ENCODE peak calls at places on chromosome 20, in seven cellular contexts. K, B, L, Y, T, D and N are unnamed samples. For H3K4me1 and H3K27me3, the result is how much of the 10 kb centered on the place peaks cover.

GRCh38 chr20:22285555-22285954 is 298.8 kb downstream of the FOXA2 start:
- DNase-seq in K (no peak), B (no peak), L (no peak), Y (no peak), T (no peak), D (no peak), N (no peak)

GRCh38 chr20:64110411-64111068 is 3.2 kb upstream of the NPBWR2 start:
- DNase-seq in K (peak), B (no peak), L (no peak), Y (peak), T (no peak), D (no peak), N (no peak)

GRCh38 chr20:17624070-17624469 is 54.2 kb downstream of the DSTN start:
- DNase-seq in K (peak), B (no peak), L (no peak), Y (no peak), T (no peak), D (no peak), N (no peak)

GRCh38 chr20:62926229-62927127 is at the start of gene DIDO1:
- DNase-seq in K (peak), B (peak), L (peak), Y (peak), T (peak), D (peak), N (no peak)

GRCh38 chr20:1924910-1925861 is 30.0 kb downstream of the SIRPA start:
- DNase-seq in K (no peak), B (peak), L (no peak), Y (no peak), T (no peak), D (no peak), N (no peak)

GRCh38 chr20:59525500-59526241 is 78.7 kb upstream of the PHACTR3 start:
- DNase-seq in K (peak), B (peak), L (no peak), Y (no peak), T (peak), D (no peak), N (peak)

GRCh38 chr20:54576496-54576895 is 101.1 kb downstream of the DOK5 start:
- DNase-seq in K (no peak), B (no peak), L (no peak), Y (no peak), T (no peak), D (no peak), N (no peak)

GRCh38 chr20:15030826-15031225 is 693.4 kb upstream of the FLRT3 start:
- DNase-seq in K (no peak), B (no peak), L (no peak), Y (no peak), T (no peak), D (no peak), N (no peak)

GRCh38 chr20:3080939-3081388 is 3.6 kb downstream of the AVP start:
- DNase-seq in K (no peak), B (no peak), L (no peak), Y (peak), T (no peak), D (no peak), N (no peak)

GRCh38 chr20:17066955-17067354 is 159.9 kb upstream of the PCSK2 start:
- DNase-seq in K (no peak), B (peak), L (no peak), Y (no peak), T (no peak), D (no peak), N (no peak)

GRCh38 chr20:1853472-1853871 is 41.7 kb upstream of the SIRPA start:
- DNase-seq in K (no peak), B (no peak), L (no peak), Y (no peak), T (no peak), D (no peak), N (no peak)

GRCh38 chr20:23084282-23084844 is 1.8 kb downstream of the CD93 start:
- DNase-seq in K (no peak), B (no peak), L (no peak), Y (no peak), T (no peak), D (no peak), N (no peak)

GRCh38 chr20:23626040-23626620 is 11.6 kb downstream of the CST3 start:
- DNase-seq in K (no peak), B (no peak), L (no peak), Y (no peak), T (peak), D (no peak), N (no peak)

GRCh38 chr20:430091-430999 is 22.2 kb downstream of the RBCK1 start:
- DNase-seq in K (no peak), B (no peak), L (no peak), Y (no peak), T (no peak), D (no peak), N (no peak)

GRCh38 chr20:3119044-3119443 is 34.5 kb upstream of the AVP start:
- DNase-seq in K (no peak), B (no peak), L (no peak), Y (no peak), T (no peak), D (no peak), N (no peak)

GRCh38 chr20:7866279-7866678 is 74.0 kb downstream of the HAO1 start:
- DNase-seq in K (no peak), B (no peak), L (no peak), Y (no peak), T (no peak), D (no peak), N (no peak)

GRCh38 chr20:20483328-20483727 is 115.4 kb downstream of the INSM1 start:
- DNase-seq in K (no peak), B (no peak), L (no peak), Y (no peak), T (no peak), D (no peak), N (no peak)

GRCh38 chr20:12966468-12967085 is 42.2 kb upstream of the SPTLC3 start:
- DNase-seq in K (no peak), B (no peak), L (no peak), Y (no peak), T (peak), D (peak), N (no peak)

GRCh38 chr20:9220874-9221547 is 152.1 kb downstream of the PLCB4 start:
- DNase-seq in K (no peak), B (no peak), L (no peak), Y (no peak), T (no peak), D (no peak), N (no peak)

GRCh38 chr20:35561268-35561667 is 19.4 kb downstream of the ERGIC3 start:
- DNase-seq in K (peak), B (peak), L (peak), Y (no peak), T (peak), D (no peak), N (no peak)

DNA sequence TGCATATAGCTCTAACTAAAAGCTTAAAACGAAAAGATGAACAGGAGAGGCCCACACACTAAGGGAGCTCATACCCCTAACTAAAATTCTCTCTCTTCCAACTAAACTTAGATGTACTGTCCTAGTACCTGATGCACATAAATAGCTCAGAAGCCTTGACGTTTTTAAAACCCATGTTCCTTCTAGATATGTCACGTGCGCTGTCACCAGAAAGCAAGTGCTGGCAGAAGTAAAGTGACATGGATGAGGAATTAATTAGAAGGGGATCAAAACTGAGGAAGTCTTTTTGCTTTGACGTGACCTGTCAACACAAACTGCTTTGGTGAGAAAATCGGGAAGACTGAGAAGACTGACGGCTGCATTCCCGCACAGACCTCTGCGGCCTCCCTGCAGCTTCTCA is 142.5 kb downstream of the ZMYND8 start:
- DNase-seq in K (no peak), B (no peak), L (no peak), Y (no peak), T (no peak), D (no peak), N (no peak)
- H3K27ac ChIP-seq in K (no peak), B (no peak), L (no peak), Y (peak), T (no peak), D (no peak), N (no peak)

DNA sequence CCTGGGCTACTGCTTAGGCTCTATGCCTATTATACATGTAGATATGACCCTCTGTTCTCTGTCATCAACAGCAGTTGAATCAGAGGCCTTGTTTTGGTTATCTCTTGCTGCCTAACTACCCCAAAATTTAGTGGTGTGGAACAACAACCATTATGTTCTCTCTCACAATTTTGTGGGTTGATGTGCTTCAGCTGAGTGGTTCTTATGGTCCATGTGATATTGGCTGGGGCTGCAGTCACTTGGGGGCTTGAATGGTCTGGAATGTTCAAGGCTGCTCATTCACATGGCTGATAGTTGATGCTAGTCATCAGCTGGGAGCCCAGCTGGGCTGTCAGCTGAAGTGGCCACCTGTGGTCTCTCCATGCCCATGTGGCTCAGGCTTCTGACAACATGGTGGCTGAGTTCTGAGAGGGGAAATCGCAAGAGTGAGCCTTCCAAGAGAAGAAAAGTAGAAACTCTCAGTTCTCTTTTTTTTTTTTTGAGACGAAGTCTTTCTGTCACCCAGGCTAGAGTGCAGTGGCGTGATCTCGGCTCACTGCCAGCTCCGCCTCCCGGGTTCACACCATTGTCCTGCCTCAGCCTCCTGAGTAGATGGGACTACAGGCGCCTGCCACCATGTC is 47.8 kb downstream of the SHLD1 start:
- DNase-seq in K (no peak), B (no peak), L (no peak), Y (no peak), T (no peak), D (no peak), N (no peak)
- H3K4me1 ChIP-seq in K (under half), B (under half), L (under half), Y (under half), T (under half), D (under half), N (under half)

DNA sequence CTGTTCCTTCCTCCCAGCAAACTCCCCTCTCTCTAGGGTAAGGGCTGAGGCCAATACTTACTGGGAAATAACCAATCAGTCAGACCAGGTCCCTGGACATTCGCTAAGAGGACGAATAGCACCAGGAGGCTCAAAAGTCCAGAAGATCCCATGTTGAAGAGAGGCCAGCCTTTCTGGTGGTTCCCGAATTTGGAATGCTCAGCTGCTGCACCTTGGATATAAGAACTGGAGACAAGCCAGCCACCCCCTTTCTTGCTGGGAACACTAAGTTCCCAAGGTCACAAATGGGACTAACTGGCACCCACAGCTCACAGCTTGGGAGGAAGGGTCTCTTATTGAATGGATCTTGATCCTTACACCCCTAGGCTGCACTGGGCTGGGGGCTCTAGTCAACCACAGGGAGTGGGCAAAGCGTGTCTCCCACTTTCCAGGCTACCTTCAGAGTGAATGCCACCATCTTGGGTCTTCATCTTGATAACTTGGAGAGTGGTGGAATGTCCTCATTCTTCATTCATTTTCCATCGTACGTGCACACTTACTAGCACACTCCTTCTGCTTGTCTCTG is at the start of gene EPPIN:
- DNase-seq in K (no peak), B (no peak), L (no peak), Y (no peak), T (no peak), D (no peak), N (no peak)
- H3K27me3 ChIP-seq in K (under half), B (under half), L (under half), Y (under half), T (under half), D (under half), N (under half)

DNA sequence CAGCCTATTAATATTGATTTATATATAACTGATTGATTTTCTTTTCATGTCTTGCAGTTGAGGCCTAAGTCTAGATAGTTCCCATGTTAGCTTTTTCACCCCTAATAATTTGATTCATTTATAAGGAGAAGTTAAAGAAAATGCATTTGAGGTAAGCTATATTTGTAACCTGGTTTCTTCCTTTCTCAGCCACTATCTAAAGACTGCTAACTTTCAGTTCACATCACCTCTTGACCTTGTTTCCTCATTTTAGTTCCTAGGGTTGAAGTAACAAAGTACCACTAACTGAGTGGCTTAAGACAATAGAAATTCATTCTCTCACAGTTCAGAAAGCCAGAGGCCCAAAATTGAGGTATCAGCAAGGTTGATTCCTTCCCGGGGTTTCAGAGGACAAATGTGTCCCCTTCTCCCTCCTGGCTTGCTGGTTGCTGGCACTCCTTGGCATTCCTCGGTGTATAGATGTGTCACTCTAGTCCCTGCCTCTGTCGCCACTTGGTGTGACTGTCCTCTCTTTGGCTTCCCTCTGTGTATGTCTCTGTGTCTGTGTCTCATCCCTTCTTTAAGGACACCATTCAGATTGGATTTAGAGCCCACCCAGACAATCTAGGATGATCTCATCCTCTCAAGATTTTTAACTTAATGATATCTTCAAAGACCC is 55.9 kb upstream of the C20orf144 start:
- DNase-seq in K (no peak), B (no peak), L (no peak), Y (no peak), T (no peak), D (no peak), N (no peak)
- H3K27ac ChIP-seq in K (no peak), B (no peak), L (no peak), Y (no peak), T (no peak), D (no peak), N (no peak)

GRCh38 chr20:32607727-32608663 is 22.9 kb upstream of the NOL4L start:
- DNase-seq in K (no peak), B (no peak), L (no peak), Y (no peak), T (no peak), D (no peak), N (no peak)
- H3K4me1 ChIP-seq in K (under half), B (under half), L (under half), Y (under half), T (under half), D (under half), N (under half)